ENCODE peak calls at places on chromosomes 12 and 14, in six cellular contexts. T, K, M, R, F and Z are unnamed samples.

GRCh38 chr12:119302334-119303132 is 32.0 kb upstream of the CCDC60 start:
- DNase-seq in T (no peak), K (no peak), M (no peak), R (no peak), F (no peak), Z (no peak)

GRCh38 chr14:24422261-24422660 is 7.2 kb downstream of the CBLN3 start:
- DNase-seq in T (no peak), K (no peak), M (no peak), R (no peak), F (no peak), Z (no peak)

GRCh38 chr12:26195250-26195640 is at the start of gene SSPN:
- DNase-seq in T (no peak), K (peak), M (peak), R (peak), F (peak), Z (peak)

GRCh38 chr14:74219277-74219676 is 20.0 kb upstream of the VSX2 start:
- DNase-seq in T (no peak), K (no peak), M (no peak), R (no peak), F (no peak), Z (no peak)

GRCh38 chr12:3791475-3791874 is 38.6 kb upstream of the CRACR2A start:
- DNase-seq in T (no peak), K (no peak), M (no peak), R (no peak), F (no peak), Z (no peak)

GRCh38 chr12:116194935-116195431 is 82.5 kb downstream of the MED13L start:
- DNase-seq in T (no peak), K (no peak), M (no peak), R (no peak), F (no peak), Z (no peak)

GRCh38 chr14:52950410-52950897 is 396 bp downstream of the FERMT2 start:
- DNase-seq in T (no peak), K (peak), M (peak), R (peak), F (peak), Z (peak)

GRCh38 chr12:5792350-5792749 is 152.7 kb downstream of the ANO2 start:
- DNase-seq in T (no peak), K (no peak), M (no peak), R (no peak), F (no peak), Z (no peak)

GRCh38 chr14:71333705-71334104 is 426.4 kb downstream of the PCNX1 start:
- DNase-seq in T (no peak), K (no peak), M (no peak), R (no peak), F (no peak), Z (no peak)

GRCh38 chr14:24734917-24735500 is 101.0 kb upstream of the GZMB start:
- DNase-seq in T (peak), K (peak), M (no peak), R (peak), F (peak), Z (peak)

GRCh38 chr14:104385189-104386135 is 194.1 kb upstream of the C14orf180 start:
- DNase-seq in T (no peak), K (no peak), M (no peak), R (no peak), F (no peak), Z (no peak)

GRCh38 chr14:33110737-33111443 is 172.2 kb downstream of the NPAS3 start:
- DNase-seq in T (no peak), K (no peak), M (no peak), R (no peak), F (no peak), Z (no peak)